ENCODE peak calls at places on chromosomes 3 and 15, in five cellular contexts. O is mucosa of descending colon, G is BE2C, T is choroid plexus epithelial cell, Q is Calu3. Z is an unnamed sample.
A peak's percentile ranks its signal among the peaks of the same experiment; 100 is the strongest.

GRCh38 chr3:77038928-77039605 is 832 bp upstream of the ROBO2 start:
- DNase-seq in O (no peak), G (peak; percentile 18), T (peak; percentile 34), Q (peak; percentile 4), Z (peak; percentile 45)

GRCh38 chr3:190319660-190320059 is 2.6 kb downstream of the CLDN1 start:
- DNase-seq in O (no peak), G (no peak), T (peak; percentile 19), Q (peak; percentile 86), Z (no peak)

GRCh38 chr3:144031938-144032337 is 60.3 kb downstream of the DIPK2A start:
- DNase-seq in O (no peak), G (no peak), T (no peak), Q (no peak), Z (no peak)

GRCh38 chr15:71455878-71456277 is 340.6 kb downstream of the THSD4 start:
- DNase-seq in O (no peak), G (no peak), T (no peak), Q (no peak), Z (no peak)

GRCh38 chr3:73933585-73933984 is 308.8 kb upstream of the PDZRN3 start:
- DNase-seq in O (no peak), G (no peak), T (no peak), Q (no peak), Z (no peak)

GRCh38 chr3:148727242-148727641 is 29.5 kb downstream of the AGTR1 start:
- DNase-seq in O (peak; percentile 53), G (peak; percentile 70), T (peak; percentile 65), Q (peak; percentile 76), Z (peak; percentile 53)

GRCh38 chr15:71706461-71707229 is 103.7 kb upstream of the NR2E3 start:
- DNase-seq in O (no peak), G (no peak), T (no peak), Q (no peak), Z (no peak)

GRCh38 chr3:69082805-69083204 is 1.9 kb upstream of the ARL6IP5 start:
- DNase-seq in O (peak; percentile 60), G (no peak), T (peak; percentile 96), Q (peak; percentile 20), Z (peak; percentile 43)

GRCh38 chr3:171417813-171418212 is 42.4 kb downstream of the TNIK start:
- DNase-seq in O (peak; percentile 13), G (no peak), T (peak; percentile 97), Q (peak; percentile 18), Z (no peak)

GRCh38 chr3:61638721-61639120 is 77.3 kb downstream of the PTPRG start:
- DNase-seq in O (no peak), G (no peak), T (peak; percentile 8), Q (no peak), Z (no peak)

GRCh38 chr3:11583226-11583625 is 60.5 kb downstream of the VGLL4 start:
- DNase-seq in O (no peak), G (no peak), T (no peak), Q (no peak), Z (no peak)

GRCh38 chr3:126319701-126320295 is 37.4 kb downstream of the KLF15 start:
- DNase-seq in O (no peak), G (no peak), T (no peak), Q (no peak), Z (no peak)

GRCh38 chr15:69990566-69991391 is 106.9 kb downstream of the TLE3 start:
- DNase-seq in O (no peak), G (no peak), T (no peak), Q (no peak), Z (no peak)

GRCh38 chr3:195352895-195353488 is 82.0 kb upstream of the XXYLT1 start:
- DNase-seq in O (no peak), G (no peak), T (peak; percentile 92), Q (peak; percentile 47), Z (no peak)

GRCh38 chr15:28962851-28963710 is 77.3 kb downstream of the APBA2 start:
- DNase-seq in O (no peak), G (no peak), T (no peak), Q (no peak), Z (no peak)

GRCh38 chr15:70535071-70535954 is 228.0 kb downstream of the UACA start:
- DNase-seq in O (peak; percentile 45), G (no peak), T (no peak), Q (no peak), Z (no peak)

GRCh38 chr15:63972801-63973200 is 73.5 kb downstream of the DAPK2 start:
- DNase-seq in O (no peak), G (no peak), T (no peak), Q (no peak), Z (no peak)

GRCh38 chr3:126197854-126198584 is 17.6 kb upstream of the ALDH1L1 start:
- DNase-seq in O (peak; percentile 81), G (peak; percentile 77), T (peak; percentile 89), Q (peak; percentile 89), Z (peak; percentile 53)

GRCh38 chr3:190101320-190102117 is 19.2 kb downstream of the P3H2 start:
- DNase-seq in O (no peak), G (no peak), T (peak; percentile 84), Q (no peak), Z (no peak)

GRCh38 chr3:131804565-131805133 is 230.2 kb downstream of the CPNE4 start:
- DNase-seq in O (no peak), G (peak; percentile 66), T (no peak), Q (no peak), Z (no peak)

GRCh38 chr3:9279959-9280358 is 30.5 kb upstream of the SRGAP3 start:
- DNase-seq in O (no peak), G (no peak), T (peak; percentile 18), Q (no peak), Z (no peak)

GRCh38 chr15:85155857-85156256 is 174.2 kb downstream of the PDE8A start:
- DNase-seq in O (no peak), G (no peak), T (no peak), Q (no peak), Z (no peak)

GRCh38 chr3:196246612-196247308 is 30.4 kb downstream of the SLC51A start:
- DNase-seq in O (no peak), G (no peak), T (peak; percentile 62), Q (no peak), Z (no peak)

GRCh38 chr15:66927326-66928077 is 137.9 kb upstream of the SMAD3 start:
- DNase-seq in O (no peak), G (no peak), T (peak; percentile 38), Q (no peak), Z (no peak)

DNA sequence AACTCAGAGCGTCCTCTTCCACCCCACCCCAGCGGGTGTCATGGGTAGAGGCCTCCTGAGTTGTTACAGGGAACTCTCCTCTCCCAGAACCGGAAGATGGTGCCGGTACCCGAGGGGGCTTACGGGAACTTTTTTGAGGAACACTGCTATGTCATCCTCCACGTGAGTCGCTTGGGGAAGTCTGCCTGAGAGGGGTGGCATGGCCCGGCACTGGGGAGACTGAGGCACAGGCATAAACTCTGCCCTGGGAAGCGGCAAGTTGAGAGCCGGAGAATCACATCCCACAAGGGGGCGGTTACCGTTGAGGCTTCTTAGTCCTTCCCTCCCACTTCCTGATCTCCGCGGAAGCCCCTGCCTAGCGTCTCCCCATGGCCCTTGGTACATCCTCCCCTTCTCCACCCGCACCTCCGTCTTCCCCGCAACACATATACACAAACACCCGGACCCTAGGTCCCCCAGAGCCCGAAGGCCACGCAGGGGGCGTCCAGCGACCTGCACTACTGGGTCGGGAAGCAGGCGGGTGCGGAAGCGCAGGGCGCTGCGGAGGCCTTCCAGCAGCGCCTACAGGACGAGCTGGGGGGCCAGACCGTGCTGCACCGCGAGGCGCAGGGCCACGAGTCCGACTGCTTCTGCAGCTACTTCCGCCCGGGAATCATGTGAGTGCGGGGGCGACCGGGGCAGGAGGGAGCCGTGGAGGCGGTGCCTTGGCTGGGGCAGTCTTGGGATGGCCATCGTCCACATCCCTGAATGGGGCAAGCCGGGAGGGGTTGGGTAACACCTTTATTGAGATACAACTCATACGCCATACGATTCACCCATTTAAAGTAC is 3.4 kb downstream of the VILL start:
- DNase-seq in O (peak; percentile 71), G (peak; percentile 67), T (peak; percentile 89), Q (no peak), Z (peak; percentile 52)
- TF ChIP-seq CTCF in O (no peak), G (peak; percentile 7), T (peak; percentile 22), Q (no peak), Z (no peak)

DNA sequence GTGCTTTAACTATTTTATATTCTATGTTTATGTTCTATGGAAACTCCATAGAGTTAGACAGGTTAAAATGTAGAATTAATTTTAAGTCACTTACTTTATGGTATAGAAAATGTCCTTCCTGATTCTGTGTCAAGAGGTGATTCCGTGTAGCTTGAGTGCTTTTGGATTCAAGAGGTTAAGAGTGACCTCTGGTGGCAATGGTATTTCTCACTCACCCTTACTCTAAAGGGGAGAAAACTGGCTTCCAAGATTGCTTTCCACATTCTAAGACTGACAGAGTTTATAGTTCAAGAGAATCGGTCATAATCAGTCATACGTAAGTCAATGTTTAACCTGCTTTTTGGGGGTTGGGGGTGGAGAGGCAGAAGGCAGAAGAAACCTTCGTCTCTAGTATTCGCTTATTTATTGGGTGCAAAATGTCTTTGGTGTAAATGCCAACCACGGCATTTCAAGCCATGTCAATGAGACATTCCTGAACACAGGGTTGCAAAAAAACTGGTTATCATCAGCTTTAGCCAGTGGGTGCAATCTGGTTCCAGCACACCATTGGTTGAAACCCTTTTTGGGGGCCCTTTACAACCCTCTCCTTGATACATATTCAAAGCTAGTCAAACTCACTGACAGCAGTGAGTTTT is 92.0 kb upstream of the VGLL3 start:
- DNase-seq in O (peak; percentile 57), G (peak; percentile 13), T (peak; percentile 88), Q (peak; percentile 56), Z (peak; percentile 6)
- TF ChIP-seq CTCF in O (no peak), G (peak; percentile 68), T (peak; percentile 76), Q (peak; percentile 28), Z (peak; percentile 52)

DNA sequence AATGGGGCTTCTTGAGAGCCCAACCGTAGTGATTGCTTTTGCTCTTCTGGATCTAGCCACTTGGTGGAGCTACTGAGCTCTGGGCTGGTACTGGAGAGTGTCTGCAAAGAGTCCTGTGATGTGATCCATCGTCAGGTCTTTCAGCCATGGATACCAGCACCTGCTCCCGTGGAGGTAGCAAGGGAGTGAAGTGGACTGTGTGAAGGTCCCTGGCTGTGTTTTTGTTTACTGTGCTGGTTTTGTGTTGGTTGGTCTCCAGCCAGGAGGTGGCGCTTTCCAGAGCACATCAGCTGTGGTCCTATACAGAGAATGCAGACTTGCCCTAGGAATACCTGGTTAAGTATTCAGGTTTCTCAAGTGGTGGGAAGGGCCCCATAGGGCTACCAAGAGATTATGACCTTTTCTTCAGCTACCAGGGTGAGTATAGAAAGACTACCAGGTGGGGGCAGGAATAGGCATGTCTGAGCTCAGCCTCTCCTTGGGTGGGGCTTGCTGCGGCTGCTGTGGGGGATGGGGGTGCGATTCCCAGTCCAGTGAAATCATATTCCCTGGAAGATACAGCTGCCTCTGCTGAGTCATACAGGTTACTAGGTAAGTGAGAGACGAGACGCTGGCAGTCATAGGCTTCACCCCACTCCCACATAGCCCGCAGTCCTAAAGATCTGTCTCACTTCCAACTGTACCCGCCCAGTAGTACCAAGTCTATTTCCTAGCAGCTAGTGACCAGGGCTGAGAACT is 733.7 kb downstream of the ZNF385D start:
- DNase-seq in O (no peak), G (no peak), T (no peak), Q (no peak), Z (no peak)
- TF ChIP-seq CTCF in O (no peak), G (no peak), T (peak; percentile 7), Q (no peak), Z (no peak)

DNA sequence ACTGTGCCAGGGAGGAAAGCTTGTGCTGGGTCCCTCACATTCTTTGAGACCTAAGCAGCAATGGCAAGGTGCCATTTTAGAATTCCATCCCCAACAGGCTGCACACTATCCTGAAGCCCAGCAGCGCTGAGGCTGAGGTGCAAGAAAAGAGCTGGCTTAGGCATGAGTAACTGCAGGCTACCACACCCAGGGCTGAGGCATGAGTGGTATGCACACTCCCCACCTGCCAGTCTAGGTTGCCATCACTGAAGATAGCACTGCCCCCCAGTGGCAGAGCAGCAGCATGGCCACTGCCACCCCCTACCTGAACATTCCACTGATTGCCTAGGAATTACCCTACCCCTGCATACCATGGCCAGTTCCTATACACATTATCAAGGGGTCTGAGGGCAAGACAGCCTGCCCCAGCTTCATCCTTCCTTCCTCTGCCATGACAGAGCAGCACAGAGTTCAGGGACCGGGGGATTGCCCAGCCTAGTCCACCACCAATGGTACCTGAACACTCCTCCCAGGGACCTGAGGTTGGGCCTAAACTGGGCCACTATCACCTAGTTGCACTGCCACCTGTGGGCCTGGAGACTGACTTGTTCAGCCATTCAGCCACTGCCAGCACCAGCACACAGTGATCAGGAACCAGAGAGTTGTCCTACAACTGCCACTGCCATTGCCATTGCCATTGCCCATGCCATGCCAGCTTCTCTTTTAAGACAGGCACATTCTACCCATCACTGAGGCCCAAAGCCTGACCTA is 129.8 kb downstream of the SATB1 start:
- DNase-seq in O (peak; percentile 38), G (peak; percentile 37), T (peak; percentile 71), Q (peak; percentile 91), Z (peak; percentile 23)
- TF ChIP-seq CTCF in O (peak; percentile 26), G (peak; percentile 64), T (peak; percentile 69), Q (peak; percentile 83), Z (peak; percentile 28)

Z was measured in nephron progenitor cell.